ENCODE peak calls at places on chromosomes 4 and X, in five cellular contexts. One of them, this sample, is unnamed. For H3K9me3, the result is how much of the 10 kb centered on the place peaks cover.

GRCh38 chr4:8443801-8444200 is 3.2 kb downstream of the TRMT44 start:
- DNase-seq in ovary: no peak
- DNase-seq in fibroblast of lung: no peak
- DNase-seq in CD8-positive, alpha-beta T cell: no peak
- DNase-seq in PC-3: no peak
- DNase-seq in this sample: no peak

GRCh38 chr4:26861434-26862186 is 969 bp downstream of the STIM2 start:
- DNase-seq in fibroblast of lung: peak
- DNase-seq in PC-3: peak
- DNase-seq in CD8-positive, alpha-beta T cell: peak
- DNase-seq in ovary: no peak
- DNase-seq in this sample: peak

GRCh38 chr4:88138561-88138960 is 19.9 kb downstream of the ABCG2 start:
- DNase-seq in PC-3: peak
- DNase-seq in ovary: no peak
- DNase-seq in fibroblast of lung: peak
- DNase-seq in CD8-positive, alpha-beta T cell: no peak
- DNase-seq in this sample: no peak

GRCh38 chr4:28557755-28558154 is 1697.1 kb downstream of the STIM2 start:
- DNase-seq in ovary: no peak
- DNase-seq in PC-3: peak
- DNase-seq in fibroblast of lung: peak
- DNase-seq in CD8-positive, alpha-beta T cell: no peak
- DNase-seq in this sample: no peak

GRCh38 chr4:154364012-154364863 is 127.4 kb downstream of the DCHS2 start:
- DNase-seq in fibroblast of lung: no peak
- DNase-seq in PC-3: no peak
- DNase-seq in CD8-positive, alpha-beta T cell: no peak
- DNase-seq in ovary: no peak
- DNase-seq in this sample: no peak

GRCh38 chr4:185835814-185836213 is 23.8 kb upstream of the SORBS2 start:
- DNase-seq in PC-3: no peak
- DNase-seq in CD8-positive, alpha-beta T cell: no peak
- DNase-seq in fibroblast of lung: no peak
- DNase-seq in ovary: no peak
- DNase-seq in this sample: no peak

GRCh38 chr4:1072830-1073446 is 40.4 kb downstream of the RNF212 start:
- DNase-seq in CD8-positive, alpha-beta T cell: peak
- DNase-seq in PC-3: peak
- DNase-seq in ovary: no peak
- DNase-seq in fibroblast of lung: peak
- DNase-seq in this sample: peak

GRCh38 chrX:103797691-103798090 is 21.1 kb downstream of the PLP1 start:
- DNase-seq in fibroblast of lung: no peak
- DNase-seq in PC-3: peak
- DNase-seq in CD8-positive, alpha-beta T cell: no peak
- DNase-seq in ovary: no peak
- DNase-seq in this sample: no peak

GRCh38 chrX:46185923-46186810 is 359.1 kb downstream of the ZNF674 start:
- DNase-seq in PC-3: peak
- DNase-seq in ovary: no peak
- DNase-seq in CD8-positive, alpha-beta T cell: no peak
- DNase-seq in fibroblast of lung: no peak
- DNase-seq in this sample: no peak

GRCh38 chr4:184444953-184445309 is 29.4 kb downstream of the IRF2 start:
- DNase-seq in PC-3: no peak
- DNase-seq in ovary: no peak
- DNase-seq in CD8-positive, alpha-beta T cell: no peak
- DNase-seq in fibroblast of lung: no peak
- DNase-seq in this sample: no peak

GRCh38 chr4:144648042-144648441 is 2.1 kb downstream of the HHIP start:
- DNase-seq in fibroblast of lung: no peak
- DNase-seq in PC-3: no peak
- DNase-seq in CD8-positive, alpha-beta T cell: no peak
- DNase-seq in ovary: no peak
- DNase-seq in this sample: no peak

GRCh38 chrX:122244080-122244479 is 940.0 kb upstream of the GRIA3 start:
- DNase-seq in CD8-positive, alpha-beta T cell: no peak
- DNase-seq in fibroblast of lung: no peak
- DNase-seq in ovary: no peak
- DNase-seq in PC-3: no peak
- DNase-seq in this sample: no peak

GRCh38 chrX:24425806-24426205 is 39.3 kb upstream of the PDK3 start:
- DNase-seq in ovary: no peak
- DNase-seq in CD8-positive, alpha-beta T cell: no peak
- DNase-seq in fibroblast of lung: no peak
- DNase-seq in PC-3: no peak
- DNase-seq in this sample: no peak

GRCh38 chr4:8283631-8284121 is 14.1 kb downstream of the HTRA3 start:
- DNase-seq in fibroblast of lung: no peak
- DNase-seq in CD8-positive, alpha-beta T cell: no peak
- DNase-seq in ovary: peak
- DNase-seq in PC-3: no peak
- DNase-seq in this sample: no peak

GRCh38 chrX:51899741-51900140 is 6.3 kb downstream of the MAGED1 start:
- DNase-seq in CD8-positive, alpha-beta T cell: no peak
- DNase-seq in PC-3: no peak
- DNase-seq in fibroblast of lung: no peak
- DNase-seq in ovary: no peak
- DNase-seq in this sample: no peak

GRCh38 chr4:112327950-112328349 is 30.8 kb downstream of the ALPK1 start:
- DNase-seq in CD8-positive, alpha-beta T cell: no peak
- DNase-seq in ovary: no peak
- DNase-seq in fibroblast of lung: peak
- DNase-seq in PC-3: peak
- DNase-seq in this sample: no peak

GRCh38 chrX:9147631-9148189 is 113.8 kb upstream of the FAM9B start:
- DNase-seq in PC-3: no peak
- DNase-seq in CD8-positive, alpha-beta T cell: no peak
- DNase-seq in fibroblast of lung: no peak
- DNase-seq in ovary: no peak
- DNase-seq in this sample: no peak

GRCh38 chrX:133418588-133418987 is 3.3 kb upstream of the GPC4 start:
- DNase-seq in PC-3: no peak
- DNase-seq in ovary: no peak
- DNase-seq in fibroblast of lung: no peak
- DNase-seq in CD8-positive, alpha-beta T cell: no peak
- DNase-seq in this sample: no peak

GRCh38 chr4:142893012-142893411 is 46.9 kb upstream of the INPP4B start:
- DNase-seq in fibroblast of lung: no peak
- DNase-seq in PC-3: no peak
- DNase-seq in CD8-positive, alpha-beta T cell: no peak
- DNase-seq in ovary: no peak
- DNase-seq in this sample: no peak

GRCh38 chrX:40471965-40472648 is 108.7 kb upstream of the ATP6AP2 start:
- DNase-seq in PC-3: peak
- DNase-seq in ovary: peak
- DNase-seq in CD8-positive, alpha-beta T cell: peak
- DNase-seq in fibroblast of lung: peak
- DNase-seq in this sample: peak

GRCh38 chr4:48801016-48801715 is 21.1 kb upstream of the FRYL start:
- DNase-seq in CD8-positive, alpha-beta T cell: no peak
- DNase-seq in ovary: no peak
- DNase-seq in fibroblast of lung: no peak
- DNase-seq in PC-3: no peak
- DNase-seq in this sample: no peak

GRCh38 chrX:3345281-3346081 is 971 bp downstream of the MXRA5 start:
- DNase-seq in fibroblast of lung: peak
- DNase-seq in ovary: peak
- DNase-seq in PC-3: no peak
- DNase-seq in CD8-positive, alpha-beta T cell: no peak
- DNase-seq in this sample: no peak

GRCh38 chr4:140153744-140154571 is at the start of gene MAML3:
- DNase-seq in ovary: peak
- DNase-seq in PC-3: peak
- DNase-seq in fibroblast of lung: peak
- DNase-seq in CD8-positive, alpha-beta T cell: peak
- DNase-seq in this sample: peak

GRCh38 chr4:87333267-87333666 is 10.6 kb upstream of the HSD17B13 start:
- DNase-seq in ovary: no peak
- DNase-seq in PC-3: no peak
- DNase-seq in CD8-positive, alpha-beta T cell: no peak
- DNase-seq in fibroblast of lung: no peak
- DNase-seq in this sample: no peak

GRCh38 chr4:8274066-8274652 is 4.6 kb downstream of the HTRA3 start:
- DNase-seq in CD8-positive, alpha-beta T cell: no peak
- DNase-seq in ovary: peak
- DNase-seq in PC-3: no peak
- DNase-seq in fibroblast of lung: no peak
- DNase-seq in this sample: no peak

GRCh38 chr4:8435656-8436121 is 4.8 kb downstream of the ACOX3 start:
- DNase-seq in PC-3: no peak
- DNase-seq in CD8-positive, alpha-beta T cell: no peak
- DNase-seq in fibroblast of lung: peak
- DNase-seq in ovary: no peak
- DNase-seq in this sample: peak

GRCh38 chrX:48681539-48682183 is 1.9 kb upstream of the WAS start:
- DNase-seq in fibroblast of lung: no peak
- DNase-seq in ovary: no peak
- DNase-seq in CD8-positive, alpha-beta T cell: no peak
- DNase-seq in PC-3: no peak
- DNase-seq in this sample: no peak

GRCh38 chr4:141352775-141353544 is 132.3 kb downstream of the ZNF330 start:
- DNase-seq in PC-3: peak
- DNase-seq in CD8-positive, alpha-beta T cell: no peak
- DNase-seq in ovary: no peak
- DNase-seq in fibroblast of lung: peak
- DNase-seq in this sample: no peak

GRCh38 chrX:40947276-40947675 is 138.0 kb upstream of the USP9X start:
- DNase-seq in PC-3: no peak
- DNase-seq in fibroblast of lung: peak
- DNase-seq in ovary: no peak
- DNase-seq in CD8-positive, alpha-beta T cell: no peak
- DNase-seq in this sample: no peak

GRCh38 chr4:149645790-149646189 is 169.9 kb downstream of the IQCM start:
- DNase-seq in fibroblast of lung: no peak
- DNase-seq in CD8-positive, alpha-beta T cell: no peak
- DNase-seq in PC-3: peak
- DNase-seq in ovary: no peak
- DNase-seq in this sample: no peak
- TF ChIP-seq CTCF in fibroblast of lung: no peak
- TF ChIP-seq CTCF in CD8-positive, alpha-beta T cell: no peak
- TF ChIP-seq CTCF in PC-3: peak
- TF ChIP-seq CTCF in ovary: no peak
- TF ChIP-seq CTCF in this sample: no peak

GRCh38 chrX:155957843-155958242 is 39.7 kb upstream of the IL9R start:
- DNase-seq in fibroblast of lung: no peak
- DNase-seq in CD8-positive, alpha-beta T cell: no peak
- DNase-seq in PC-3: no peak
- DNase-seq in ovary: no peak
- DNase-seq in this sample: no peak

GRCh38 chrX:155962906-155963305 is 34.6 kb upstream of the IL9R start:
- DNase-seq in fibroblast of lung: no peak
- DNase-seq in ovary: no peak
- DNase-seq in PC-3: no peak
- DNase-seq in CD8-positive, alpha-beta T cell: no peak
- DNase-seq in this sample: no peak

GRCh38 chrX:155956649-155957048 is 40.8 kb upstream of the IL9R start:
- DNase-seq in ovary: peak
- DNase-seq in fibroblast of lung: no peak
- DNase-seq in PC-3: no peak
- DNase-seq in CD8-positive, alpha-beta T cell: no peak
- DNase-seq in this sample: no peak

GRCh38 chrX:155956099-155956498 is 41.4 kb upstream of the IL9R start:
- DNase-seq in PC-3: no peak
- DNase-seq in ovary: no peak
- DNase-seq in fibroblast of lung: no peak
- DNase-seq in CD8-positive, alpha-beta T cell: no peak
- DNase-seq in this sample: no peak

GRCh38 chrX:155959018-155959587 is 38.4 kb upstream of the IL9R start:
- DNase-seq in CD8-positive, alpha-beta T cell: no peak
- DNase-seq in fibroblast of lung: no peak
- DNase-seq in ovary: no peak
- DNase-seq in PC-3: no peak
- DNase-seq in this sample: no peak
- H3K9me3 ChIP-seq in CD8-positive, alpha-beta T cell: under half
- H3K9me3 ChIP-seq in fibroblast of lung: under half
- H3K9me3 ChIP-seq in ovary: under half
- H3K9me3 ChIP-seq in PC-3: under half
- H3K9me3 ChIP-seq in this sample: under half

GRCh38 chrX:150526692-150527091 is 41.7 kb upstream of the MTM1 start:
- DNase-seq in PC-3: no peak
- DNase-seq in fibroblast of lung: no peak
- DNase-seq in CD8-positive, alpha-beta T cell: no peak
- DNase-seq in ovary: no peak
- DNase-seq in this sample: no peak
- H3K27ac ChIP-seq in PC-3: no peak
- H3K27ac ChIP-seq in fibroblast of lung: no peak
- H3K27ac ChIP-seq in CD8-positive, alpha-beta T cell: no peak
- H3K27ac ChIP-seq in ovary: no peak
- H3K27ac ChIP-seq in this sample: no peak

GRCh38 chr4:123401466-123402175 is 5.0 kb downstream of the SPRY1 start:
- DNase-seq in ovary: no peak
- DNase-seq in PC-3: no peak
- DNase-seq in fibroblast of lung: no peak
- DNase-seq in CD8-positive, alpha-beta T cell: no peak
- DNase-seq in this sample: no peak

GRCh38 chr4:123397276-123398150 is 918 bp downstream of the SPRY1 start:
- DNase-seq in CD8-positive, alpha-beta T cell: peak
- DNase-seq in fibroblast of lung: peak
- DNase-seq in PC-3: peak
- DNase-seq in ovary: peak
- DNase-seq in this sample: peak

GRCh38 chr4:123398803-123399637 is 2.4 kb downstream of the SPRY1 start:
- DNase-seq in PC-3: peak
- DNase-seq in fibroblast of lung: peak
- DNase-seq in CD8-positive, alpha-beta T cell: peak
- DNase-seq in ovary: peak
- DNase-seq in this sample: peak

GRCh38 chr4:123398151-123398802 is 1.7 kb downstream of the SPRY1 start:
- DNase-seq in fibroblast of lung: peak
- DNase-seq in PC-3: peak
- DNase-seq in ovary: peak
- DNase-seq in CD8-positive, alpha-beta T cell: peak
- DNase-seq in this sample: peak

DNA sequence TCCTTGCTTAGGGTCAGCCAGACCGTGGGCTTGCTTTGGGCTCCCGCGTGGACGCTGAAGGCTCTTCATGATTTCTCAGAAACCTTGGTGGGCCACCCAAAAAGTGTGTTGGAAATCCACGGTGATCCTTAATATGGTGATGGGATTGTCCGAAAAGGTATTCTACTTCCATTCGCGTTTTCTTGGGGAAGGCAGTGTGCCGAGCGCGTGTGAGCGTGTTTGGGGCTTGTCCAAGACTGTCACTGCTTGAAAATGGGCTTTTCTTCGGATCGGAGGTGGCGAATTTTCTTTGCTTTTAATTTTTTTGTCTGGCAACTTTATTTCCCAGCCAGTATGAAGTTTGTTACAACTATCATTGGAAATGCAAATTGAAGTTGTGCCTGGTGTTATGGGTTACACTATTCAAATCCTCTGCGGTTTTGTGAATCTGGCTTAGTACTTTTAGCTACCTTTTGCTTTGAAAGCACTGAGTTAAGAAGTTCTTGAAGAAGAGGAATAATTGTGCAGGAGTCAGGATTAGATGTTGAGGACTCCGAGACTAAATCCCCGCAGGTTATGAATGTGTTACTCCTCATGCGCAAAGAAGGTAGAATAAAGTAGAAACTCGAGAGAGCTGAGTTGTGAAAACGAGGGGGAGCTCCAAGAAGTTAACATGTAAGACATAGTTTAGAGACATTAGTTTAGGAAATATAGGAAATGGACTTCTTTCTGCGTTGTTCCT is 3.2 kb downstream of the SPRY1 start:
- DNase-seq in PC-3: peak
- DNase-seq in fibroblast of lung: peak
- DNase-seq in ovary: no peak
- DNase-seq in CD8-positive, alpha-beta T cell: no peak
- DNase-seq in this sample: no peak
- TF ChIP-seq CTCF in PC-3: no peak
- TF ChIP-seq CTCF in fibroblast of lung: no peak
- TF ChIP-seq CTCF in ovary: no peak
- TF ChIP-seq CTCF in CD8-positive, alpha-beta T cell: no peak
- TF ChIP-seq CTCF in this sample: no peak